ENCODE peak calls at places on chromosomes 4 and X, in five cellular contexts. U is fibroblast of lung, O is HepG2, G is mammary epithelial cell, E is MM.1S. I is an unnamed sample.

GRCh38 chrX:34332336-34332735 is 200.2 kb upstream of the FAM47A start:
- DNase-seq in O (no peak), U (no peak), G (no peak), E (no peak), I (no peak)

GRCh38 chrX:13489451-13489850 is 80.0 kb upstream of the EGFL6 start:
- DNase-seq in O (no peak), U (peak; percentile 81), E (no peak), G (peak; percentile 70), I (no peak)

GRCh38 chr4:172887959-172888358 is 280.7 kb upstream of the GALNT7 start:
- DNase-seq in U (no peak), G (no peak), O (no peak), E (no peak), I (no peak)

GRCh38 chr4:20043992-20044391 is 207.7 kb upstream of the SLIT2 start:
- DNase-seq in U (no peak), E (no peak), G (no peak), O (no peak), I (no peak)

GRCh38 chrX:110418857-110419249 is 60.2 kb downstream of the RTL9 start:
- DNase-seq in G (no peak), O (no peak), E (no peak), U (peak; percentile 78), I (no peak)

GRCh38 chr4:174553828-174554227 is 31.5 kb upstream of the HPGD start:
- DNase-seq in G (peak; percentile 72), O (no peak), U (peak; percentile 44), E (peak; percentile 11), I (no peak)

GRCh38 chrX:129043138-129043537 is 480.2 kb downstream of the SMARCA1 start:
- DNase-seq in E (no peak), U (no peak), G (no peak), O (no peak), I (no peak)

GRCh38 chr4:71026086-71026485 is 32.6 kb downstream of the DCK start:
- DNase-seq in G (peak; percentile 35), O (peak; percentile 66), E (no peak), U (peak; percentile 82), I (no peak)

GRCh38 chrX:39823424-39823823 is 274.3 kb downstream of the BCOR start:
- DNase-seq in G (no peak), E (no peak), U (no peak), O (no peak), I (no peak)

GRCh38 chr4:13541720-13542576 is 2.4 kb downstream of the NKX3-2 start:
- DNase-seq in O (no peak), E (no peak), G (no peak), U (no peak), I (no peak)

GRCh38 chrX:45007598-45007997 is 134.6 kb downstream of the KDM6A start:
- DNase-seq in E (no peak), U (no peak), O (no peak), G (no peak), I (no peak)

GRCh38 chr4:119139316-119139715 is 3.7 kb downstream of the MYOZ2 start:
- DNase-seq in O (no peak), E (no peak), U (peak; percentile 18), G (peak; percentile 20), I (no peak)

GRCh38 chr4:8553958-8554357 is 26.2 kb upstream of the GPR78 start:
- DNase-seq in E (no peak), U (no peak), G (no peak), O (no peak), I (no peak)

GRCh38 chrX:72735561-72735960 is 21.5 kb upstream of the PHKA1 start:
- DNase-seq in O (no peak), G (peak; percentile 35), U (peak; percentile 57), E (no peak), I (no peak)

GRCh38 chr4:7381890-7382633 is 52.7 kb downstream of the PSAPL1 start:
- DNase-seq in U (no peak), G (no peak), E (no peak), O (no peak), I (no peak)

GRCh38 chrX:19866626-19867410 is 20.6 kb downstream of the SH3KBP1 start:
- DNase-seq in E (no peak), U (no peak), G (no peak), O (no peak), I (no peak)
- H3K4me3 ChIP-seq in E (no peak overlapping the region), U (no peak overlapping the region), G (no peak overlapping the region), O (no peak overlapping the region), I (no peak overlapping the region)

GRCh38 chrX:56130013-56130412 is 102.1 kb upstream of the KLF8 start:
- DNase-seq in O (no peak), G (no peak), U (no peak), E (no peak), I (no peak)

DNA sequence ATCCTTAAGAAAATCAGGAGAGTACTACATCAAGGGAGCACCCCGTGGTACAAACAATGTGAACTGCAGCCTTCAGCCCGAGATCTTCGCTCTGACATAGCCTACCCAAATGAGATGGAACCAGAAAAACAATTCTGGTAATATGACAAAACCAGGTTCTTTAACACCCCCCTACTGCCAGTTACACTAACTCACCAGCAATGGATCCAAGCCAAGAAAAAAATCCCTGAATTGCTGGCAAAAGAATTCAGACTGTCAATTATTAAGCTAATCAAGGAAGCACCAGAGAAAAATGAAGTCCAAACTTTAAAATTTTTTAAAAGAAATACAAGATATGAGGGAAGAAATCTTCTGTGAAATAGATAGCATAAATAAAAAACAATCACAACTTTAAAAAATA is 101.7 kb upstream of the KLF8 start:
- DNase-seq in U (no peak), G (no peak), O (no peak), E (no peak), I (no peak)
- H3K4me2 ChIP-seq in U (no peak overlapping the region), G (no peak overlapping the region), O (no peak overlapping the region), E (no peak overlapping the region), I (no peak overlapping the region)

GRCh38 chr4:85726555-85726954 is 251.6 kb downstream of the ARHGAP24 start:
- DNase-seq in G (no peak), U (no peak), O (no peak), E (no peak), I (no peak)
- TF ChIP-seq EZH2 in G (no peak), U (no peak), O (no peak), E (no peak), I (no peak)

DNA sequence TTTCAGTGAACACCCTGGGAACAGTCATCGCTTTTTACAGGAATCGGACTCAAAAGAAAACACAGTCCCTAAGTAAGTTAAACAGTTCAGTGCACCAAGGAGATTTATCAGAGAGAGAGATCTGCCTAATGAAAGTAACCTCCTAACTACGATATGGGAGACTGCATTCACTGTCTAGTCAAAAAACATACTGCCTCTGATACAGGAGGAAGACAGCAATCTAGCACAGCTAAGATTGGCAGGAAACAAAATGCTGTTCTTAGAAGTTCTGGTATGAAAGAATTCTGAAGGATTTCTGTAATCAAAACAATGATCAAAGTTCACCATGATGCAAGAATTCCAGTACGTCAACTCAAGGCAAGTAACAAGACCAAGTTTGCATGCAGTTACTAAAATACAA is 92.8 kb downstream of the MAML3 start:
- DNase-seq in E (no peak), G (no peak), U (peak; percentile 64), O (peak; percentile 29), I (no peak)
- H3K4me3 ChIP-seq in E (no peak overlapping the region), G (no peak overlapping the region), U (peak overlapping the region; percentile 36), O (no peak overlapping the region), I (no peak overlapping the region)

DNA sequence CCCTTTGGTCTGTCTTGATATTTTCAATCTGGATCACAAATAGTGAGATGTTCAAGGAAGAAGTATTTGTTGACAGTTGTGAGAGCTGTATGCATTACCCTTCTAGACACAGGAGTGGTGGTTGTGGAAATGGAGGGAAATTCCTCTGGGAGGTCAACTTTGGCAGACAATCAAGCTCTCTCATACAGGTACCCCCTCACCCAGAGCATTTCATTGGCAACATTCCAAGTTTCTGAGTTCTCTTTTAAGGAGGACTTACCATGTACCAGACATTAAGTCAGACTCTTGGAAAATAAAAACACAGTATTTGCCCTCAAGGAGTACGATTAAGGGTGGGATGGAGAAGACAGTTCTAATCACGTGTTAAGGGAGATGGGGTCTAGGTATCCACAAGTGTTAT is 45.3 kb downstream of the KLHL15 start:
- DNase-seq in U (no peak), G (no peak), O (no peak), E (no peak), I (no peak)
- H3K4me2 ChIP-seq in U (no peak overlapping the region), G (no peak overlapping the region), O (no peak overlapping the region), E (no peak overlapping the region), I (no peak overlapping the region)

GRCh38 chrX:97858592-97858991 is 974.9 kb downstream of the RPA4 start:
- DNase-seq in G (no peak), U (peak; percentile 36), E (no peak), O (no peak), I (no peak)
- TF ChIP-seq EZH2 in G (no peak), U (no peak), E (no peak), O (no peak), I (no peak)

I was measured in PC-9.